ENCODE peak calls at places on chromosomes 12 and 14, in four cellular contexts. U is GM12878, S is K562, V is HepG2. J is an unnamed sample.
A peak's percentile ranks its signal among the peaks of the same experiment; 100 is the strongest.

GRCh38 chr14:99760817-99761216 is 32.4 kb upstream of the EML1 start:
- DNase-seq in V (no peak), U (no peak), S (no peak), J (no peak)

GRCh38 chr12:65810036-65810435 is 14.2 kb upstream of the HMGA2 start:
- DNase-seq in S (no peak), V (no peak), U (no peak), J (no peak)

GRCh38 chr14:64045091-64045490 is 192.3 kb downstream of the SYNE2 start:
- DNase-seq in V (no peak), U (no peak), S (no peak), J (no peak)

GRCh38 chr14:101031186-101031585 is 127.7 kb upstream of the RTL1 start:
- DNase-seq in V (no peak), U (no peak), S (no peak), J (no peak)

GRCh38 chr12:10722502-10722904 is 620 bp downstream of the YBX3 start:
- DNase-seq in S (peak; percentile 54), U (no peak), V (peak; percentile 19), J (no peak)

GRCh38 chr12:67853204-67853603 is 136.0 kb upstream of the IFNG-AS1 start:
- DNase-seq in S (no peak), U (no peak), V (no peak), J (no peak)

GRCh38 chr12:6917491-6918231 is 3.3 kb downstream of the ENO2 start:
- DNase-seq in U (no peak), V (no peak), S (no peak), J (peak; percentile 14)

GRCh38 chr12:2876431-2877046 is 435 bp downstream of the FOXM1 start:
- DNase-seq in U (no peak), S (peak; percentile 40), V (no peak), J (peak; percentile 52)

DNA sequence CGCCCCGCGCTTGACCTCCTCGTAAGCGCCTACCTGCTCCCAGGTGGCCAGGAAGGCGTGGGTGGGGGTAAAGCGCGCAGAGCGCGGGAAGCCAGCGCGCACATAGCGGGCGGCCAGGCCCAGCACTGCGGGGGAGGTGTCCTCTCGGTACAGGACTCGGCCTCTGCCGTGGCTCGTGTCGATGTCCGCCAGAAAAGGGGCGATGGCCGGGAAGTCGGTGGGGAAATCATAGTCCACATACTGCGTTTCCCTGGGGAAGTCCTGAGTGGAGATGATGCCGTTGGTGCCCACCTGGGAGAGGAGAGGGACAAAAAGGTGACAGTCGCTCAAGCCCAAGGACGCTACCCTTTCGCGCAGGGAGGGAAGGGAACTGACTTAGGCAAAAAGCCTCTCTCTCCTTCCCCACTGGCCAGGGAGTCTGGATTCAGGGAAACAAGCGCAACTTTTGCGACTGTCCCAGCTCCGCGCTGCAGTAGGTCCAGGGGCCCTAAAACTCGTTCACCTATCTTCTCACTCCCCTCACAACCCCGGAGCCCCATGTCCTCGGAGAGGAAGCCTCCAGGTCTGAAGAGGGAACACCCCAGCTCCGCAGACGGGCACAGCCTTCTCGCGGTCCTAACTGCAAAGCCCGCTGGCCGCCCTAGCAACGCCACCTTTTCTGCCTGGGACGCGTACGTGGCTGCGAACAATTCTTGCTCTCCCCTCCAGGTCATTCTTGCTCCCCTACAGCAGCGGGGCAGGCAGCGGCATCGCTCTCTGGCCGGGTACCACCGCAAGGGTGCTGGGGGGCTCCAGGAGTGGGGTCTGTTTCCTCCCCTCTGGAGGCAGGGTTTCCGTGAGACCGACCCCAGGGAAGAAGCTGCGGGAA is 752 bp downstream of the NID2 start:
- DNase-seq in U (no peak), V (no peak), S (no peak), J (peak; percentile 66)
- TF ChIP-seq EZH2 in U (no peak), V (peak; percentile 76), S (no peak), J (peak; percentile 54)

GRCh38 chr12:40336573-40337199 is 111.9 kb downstream of the LRRK2 start:
- DNase-seq in S (peak; percentile 22), V (peak; percentile 2), U (no peak), J (peak; percentile 43)
- TF ChIP-seq CREB1 in S (no peak), V (no peak), U (no peak), J (no peak)

DNA sequence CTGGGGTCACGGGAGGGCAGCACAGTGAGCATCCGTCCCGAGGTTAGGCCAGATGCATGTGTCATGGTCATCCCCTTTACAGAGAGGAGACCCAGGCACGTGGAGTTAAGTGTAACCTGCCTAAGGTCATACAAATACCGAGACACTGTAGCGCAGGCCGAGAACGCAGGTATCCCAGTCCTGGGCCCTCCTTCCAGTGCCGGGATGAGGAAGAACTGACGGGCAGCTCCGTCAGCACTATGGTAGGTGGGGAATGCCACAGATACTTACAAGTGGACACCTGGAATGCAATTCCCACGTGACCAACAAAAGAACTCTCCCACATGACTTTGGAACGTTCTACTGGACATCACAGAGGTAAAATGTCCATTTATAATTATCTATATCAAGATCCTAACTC is 8.7 kb upstream of the TMEM229B start:
- DNase-seq in V (no peak), S (no peak), U (no peak), J (no peak)
- TF ChIP-seq JUNB in V (no peak), S (no peak), U (no peak), J (no peak)

GRCh38 chr14:51650721-51651387 is 856 bp upstream of the FRMD6 start:
- DNase-seq in V (no peak), S (no peak), U (no peak), J (peak; percentile 47)

GRCh38 chr14:51651388-51652167 is at the start of gene FRMD6:
- DNase-seq in V (peak; percentile 68), S (peak; percentile 88), U (peak; percentile 26), J (peak; percentile 92)

GRCh38 chr14:51653855-51654548 is 2.3 kb downstream of the FRMD6 start:
- DNase-seq in V (no peak), S (no peak), U (no peak), J (no peak)

GRCh38 chr14:51653096-51653814 is 1.5 kb downstream of the FRMD6 start:
- DNase-seq in V (no peak), S (no peak), U (no peak), J (peak; percentile 67)

GRCh38 chr14:51652168-51653095 is 722 bp downstream of the FRMD6 start:
- DNase-seq in S (peak; percentile 11), V (no peak), U (no peak), J (peak; percentile 71)
- TF ChIP-seq EZH2 in S (no peak), V (no peak), U (no peak), J (no peak)

GRCh38 chr14:31465113-31465512 is 7.8 kb upstream of the DTD2 start:
- DNase-seq in U (no peak), V (no peak), S (no peak), J (no peak)
- TF ChIP-seq CREB1 in U (no peak), V (no peak), S (no peak), J (no peak)

GRCh38 chr14:98692832-98693231 is 579.2 kb downstream of the BCL11B start:
- DNase-seq in U (no peak), V (no peak), S (no peak), J (no peak)
- TF ChIP-seq JUNB in U (no peak), V (no peak), S (no peak), J (no peak)

J was measured in GM23338.